ENCODE peak calls at places on chromosomes 1 and 21, in ten cellular contexts. T, E, Y, A, N, F, U, Q, W and P are unnamed samples.

GRCh38 chr1:19309123-19309813 is 2.7 kb downstream of the AKR7A2 start:
- DNase-seq in U (no peak), E (no peak), Y (no peak), W (no peak), F (no peak), A (no peak), Q (peak), T (no peak), N (no peak), P (peak)

GRCh38 chr1:109896681-109897080 is 14.0 kb upstream of the CSF1 start:
- DNase-seq in F (no peak), U (no peak), A (no peak), E (no peak), W (no peak), T (no peak), Y (no peak), Q (no peak), N (no peak), P (no peak)

GRCh38 chr1:55727010-55727409 is 511.8 kb upstream of the USP24 start:
- DNase-seq in Y (no peak), Q (peak), N (no peak), A (no peak), U (no peak), W (no peak), F (no peak), T (no peak), E (no peak), P (peak)

GRCh38 chr1:151309851-151310323 is 17.3 kb downstream of the PI4KB start:
- DNase-seq in W (peak), Y (no peak), U (no peak), A (no peak), N (peak), E (no peak), T (no peak), F (no peak), Q (no peak), P (no peak)

GRCh38 chr21:45283611-45284455 is 3.9 kb downstream of the POFUT2 start:
- DNase-seq in F (peak), Q (no peak), T (no peak), Y (no peak), A (no peak), U (peak), E (no peak), W (peak), N (peak), P (no peak)

GRCh38 chr21:16573581-16573980 is 843.8 kb downstream of the USP25 start:
- DNase-seq in U (no peak), N (no peak), W (no peak), Q (no peak), F (no peak), E (peak), Y (no peak), T (no peak), A (no peak), P (no peak)

GRCh38 chr1:15246960-15247614 is at the start of gene FHAD1:
- DNase-seq in U (no peak), F (peak), Q (peak), A (peak), N (peak), T (peak), W (peak), E (no peak), Y (peak), P (no peak)

GRCh38 chr1:247322849-247323586 is 8.6 kb downstream of the ZNF496 start:
- DNase-seq in T (peak), N (no peak), E (no peak), Y (no peak), U (no peak), A (no peak), W (no peak), F (no peak), Q (no peak), P (no peak)

GRCh38 chr1:192557841-192558595 is 17.6 kb upstream of the RGS1 start:
- DNase-seq in W (no peak), T (no peak), Q (no peak), E (no peak), U (no peak), F (no peak), A (no peak), N (no peak), Y (no peak), P (no peak)

GRCh38 chr1:63984257-63984626 is 210.4 kb downstream of the ROR1 start:
- DNase-seq in F (no peak), N (no peak), A (no peak), U (no peak), E (no peak), Q (peak), Y (no peak), T (no peak), W (no peak), P (peak)

GRCh38 chr1:47216278-47217059 is 15.6 kb downstream of the TAL1 start:
- DNase-seq in Q (no peak), T (no peak), W (peak), U (no peak), F (no peak), N (no peak), A (no peak), E (no peak), Y (no peak), P (no peak)

GRCh38 chr1:36088577-36089392 is at the start of gene ADPRS:
- DNase-seq in Y (peak), Q (peak), W (peak), N (peak), U (peak), T (peak), E (no peak), F (peak), A (peak), P (peak)

GRCh38 chr1:163875214-163875926 is 553.6 kb downstream of the NUF2 start:
- DNase-seq in Q (no peak), W (peak), F (no peak), E (peak), N (no peak), T (no peak), U (no peak), A (no peak), Y (no peak), P (peak)

GRCh38 chr1:27348861-27349783 is 7.3 kb downstream of the SYTL1 start:
- DNase-seq in A (no peak), F (peak), T (peak), N (peak), U (no peak), W (no peak), Q (peak), E (no peak), Y (peak), P (no peak)

GRCh38 chr1:5739561-5740078 is 252.6 kb downstream of the NPHP4 start:
- DNase-seq in W (peak), A (no peak), U (no peak), T (no peak), Y (no peak), N (no peak), E (no peak), F (peak), Q (no peak), P (no peak)

GRCh38 chr1:96362623-96363022 is 359.0 kb upstream of the PTBP2 start:
- DNase-seq in W (no peak), U (no peak), N (no peak), A (no peak), Q (peak), T (peak), F (no peak), Y (no peak), E (peak), P (peak)

GRCh38 chr1:15206418-15207030 is 40.5 kb upstream of the FHAD1 start:
- DNase-seq in T (no peak), Y (no peak), Q (peak), E (no peak), A (no peak), U (no peak), W (peak), N (no peak), F (peak), P (no peak)

GRCh38 chr21:20971296-20971921 is 26.8 kb upstream of the NCAM2 start:
- DNase-seq in T (peak), Y (peak), E (no peak), F (no peak), U (no peak), W (peak), Q (peak), N (peak), A (no peak), P (peak)

GRCh38 chr1:29687601-29688244 is 451.4 kb downstream of the PTPRU start:
- DNase-seq in N (no peak), T (no peak), F (no peak), A (no peak), E (no peak), Q (no peak), Y (no peak), W (peak), U (peak), P (no peak)

GRCh38 chr1:181033128-181033798 is 520 bp upstream of the MR1 start:
- DNase-seq in U (no peak), F (no peak), T (peak), W (peak), Q (no peak), E (no peak), Y (no peak), N (no peak), A (no peak), P (no peak)

GRCh38 chr1:36384542-36385409 is 948 bp downstream of the STK40 start:
- DNase-seq in F (peak), N (peak), E (no peak), Q (peak), W (peak), U (peak), A (no peak), Y (peak), T (peak), P (no peak)

GRCh38 chr1:116246174-116246573 is 126.9 kb upstream of the ATP1A1 start:
- DNase-seq in F (no peak), E (no peak), N (no peak), T (no peak), A (no peak), U (no peak), Y (no peak), Q (no peak), W (no peak), P (no peak)

GRCh38 chr21:17828223-17828622 is 9.1 kb upstream of the C21orf91 start:
- DNase-seq in W (no peak), T (no peak), N (no peak), Q (no peak), E (no peak), U (no peak), A (no peak), Y (no peak), F (no peak), P (peak)

GRCh38 chr1:152356736-152357135 is 3.1 kb downstream of the FLG2 start:
- DNase-seq in Y (no peak), A (no peak), T (no peak), U (no peak), N (no peak), E (no peak), Q (no peak), F (no peak), W (no peak), P (no peak)

GRCh38 chr1:40042337-40042736 is 1.8 kb downstream of the CAP1 start:
- DNase-seq in A (no peak), N (no peak), F (no peak), E (no peak), W (no peak), Y (no peak), Q (peak), U (no peak), T (no peak), P (no peak)

GRCh38 chr1:6365047-6365446 is 28.5 kb downstream of the ACOT7 start:
- DNase-seq in N (no peak), W (no peak), Q (peak), U (no peak), A (no peak), F (no peak), T (peak), Y (no peak), E (no peak), P (no peak)

GRCh38 chr1:239428311-239428710 is 41.9 kb downstream of the CHRM3 start:
- DNase-seq in Y (no peak), Q (peak), A (no peak), T (no peak), F (no peak), E (no peak), N (no peak), W (no peak), U (no peak), P (no peak)

GRCh38 chr1:214857716-214858115 is 224.8 kb upstream of the KCNK2 start:
- DNase-seq in A (no peak), T (no peak), U (no peak), F (no peak), Y (no peak), E (peak), Q (peak), N (no peak), W (no peak), P (no peak)

GRCh38 chr1:158649052-158649451 is 37.5 kb downstream of the SPTA1 start:
- DNase-seq in Q (no peak), F (no peak), Y (no peak), T (no peak), W (no peak), E (no peak), N (no peak), U (no peak), A (no peak), P (no peak)

GRCh38 chr1:94081566-94082344 is 39.2 kb downstream of the ABCA4 start:
- DNase-seq in U (no peak), T (no peak), Y (no peak), N (no peak), W (no peak), Q (peak), A (no peak), F (no peak), E (peak), P (peak)

GRCh38 chr1:203768158-203768725 is 3.3 kb downstream of the LAX1 start:
- DNase-seq in A (no peak), W (no peak), U (no peak), N (no peak), F (no peak), T (no peak), Y (no peak), E (no peak), Q (no peak), P (no peak)

DNA sequence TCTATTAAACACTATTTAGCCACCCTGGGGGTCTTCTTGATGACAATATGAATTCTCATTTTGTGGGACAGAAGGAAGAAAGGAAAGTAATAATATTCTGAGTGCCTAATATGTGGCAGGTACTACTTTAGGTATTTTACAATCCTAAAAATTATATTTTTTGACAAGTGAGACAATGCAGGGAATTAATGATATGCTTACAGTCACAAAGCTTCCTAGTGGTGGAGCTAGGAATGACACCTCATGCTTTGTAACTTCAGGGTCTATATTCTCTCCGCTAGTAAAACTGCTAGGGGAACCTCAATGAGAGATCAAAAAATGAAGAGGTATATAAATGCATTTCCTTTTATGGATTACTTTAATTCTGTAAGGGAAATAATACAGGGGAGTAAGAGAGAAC is 44.3 kb downstream of the TPR start:
- DNase-seq in Q (peak), E (no peak), W (no peak), Y (no peak), A (no peak), U (no peak), N (no peak), F (no peak), T (no peak), P (no peak)
- TF ChIP-seq CTCF in Q (peak), E (peak), W (no peak), Y (peak), A (peak), U (no peak), N (peak), F (no peak), T (peak), P (peak)

DNA sequence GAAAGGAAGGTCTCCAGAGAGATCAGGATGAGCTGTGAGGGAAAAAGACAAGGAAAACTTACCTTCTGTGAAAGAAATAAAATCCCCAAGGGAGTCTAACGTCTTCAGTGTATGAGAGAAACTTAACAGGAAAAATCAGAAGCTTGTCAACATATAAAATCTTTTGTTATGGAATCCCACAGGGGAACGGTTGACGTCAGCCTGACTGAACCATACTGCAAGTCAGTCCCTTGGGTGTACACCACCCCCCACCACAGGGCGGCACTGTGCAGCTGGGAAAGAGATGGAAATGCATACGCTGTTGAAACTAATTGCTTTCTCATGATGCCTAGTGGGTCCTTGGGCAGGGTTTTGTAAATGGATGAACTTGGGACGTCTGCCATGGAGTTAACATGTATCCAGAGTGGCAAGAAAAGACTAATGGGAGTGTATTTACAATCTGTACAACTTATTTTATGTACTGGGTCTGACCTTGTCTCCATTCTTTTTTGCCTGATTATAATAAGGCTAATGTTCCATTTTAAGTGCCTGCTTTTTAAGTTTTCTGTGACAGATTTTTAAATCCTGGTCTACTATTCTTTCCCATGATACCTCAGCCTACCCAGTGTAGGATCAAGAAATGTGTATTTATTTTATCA is 22.7 kb downstream of the UTP25 start:
- DNase-seq in Y (peak), E (no peak), N (peak), T (peak), Q (peak), A (peak), F (no peak), U (no peak), W (no peak), P (no peak)
- TF ChIP-seq CTCF in Y (peak), E (peak), N (peak), T (peak), Q (peak), A (peak), F (peak), U (peak), W (peak), P (peak)

GRCh38 chr1:187384504-187384903 is 555.8 kb downstream of the PLA2G4A start:
- DNase-seq in N (no peak), A (no peak), W (no peak), E (no peak), Y (no peak), F (no peak), Q (no peak), U (no peak), T (no peak), P (no peak)

DNA sequence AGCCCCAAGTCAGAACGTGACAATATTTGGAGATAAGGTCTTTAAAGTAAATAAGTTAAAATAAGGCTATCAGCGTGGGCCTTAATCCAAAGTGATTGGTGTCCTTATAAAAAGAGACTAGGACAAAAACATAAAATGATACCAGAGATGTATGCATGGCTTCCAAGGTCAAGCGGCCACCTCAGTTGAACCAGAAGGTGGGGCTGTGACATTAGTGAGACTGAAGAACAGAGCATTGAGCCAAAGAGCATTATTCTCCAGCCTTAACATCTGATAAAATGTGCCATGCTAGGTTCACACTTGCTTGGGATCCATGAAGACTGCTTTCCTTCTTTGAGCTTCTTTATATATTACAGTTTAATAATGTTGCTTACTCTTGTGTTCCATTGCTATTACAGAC is 554.6 kb downstream of the PLA2G4A start:
- DNase-seq in U (no peak), N (peak), W (no peak), E (no peak), Q (no peak), Y (no peak), F (no peak), A (no peak), T (no peak), P (no peak)
- TF ChIP-seq CTCF in U (no peak), N (peak), W (no peak), E (no peak), Q (peak), Y (peak), F (no peak), A (no peak), T (no peak), P (no peak)

GRCh38 chr1:189220750-189221149 is 1256.9 kb downstream of the BRINP3 start:
- DNase-seq in Q (peak), U (no peak), A (no peak), Y (no peak), N (no peak), E (no peak), T (no peak), F (no peak), W (no peak), P (no peak)
- TF ChIP-seq CTCF in Q (peak), U (no peak), A (no peak), Y (peak), N (peak), E (no peak), T (no peak), F (no peak), W (no peak), P (peak)

GRCh38 chr1:61842863-61843514 is 100.7 kb downstream of the PATJ start:
- DNase-seq in Y (no peak), T (no peak), N (peak), W (no peak), A (no peak), Q (peak), F (no peak), E (no peak), U (no peak), P (no peak)
- TF ChIP-seq CTCF in Y (no peak), T (no peak), N (peak), W (no peak), A (no peak), Q (peak), F (peak), E (peak), U (no peak), P (peak)

GRCh38 chr1:17919525-17920439 is 164.6 kb downstream of the ACTL8 start:
- DNase-seq in E (peak), Y (peak), A (no peak), T (peak), F (no peak), Q (peak), N (peak), U (peak), W (no peak), P (peak)
- TF ChIP-seq CTCF in E (peak), Y (peak), A (no peak), T (no peak), F (no peak), Q (peak), N (peak), U (no peak), W (no peak), P (peak)